ENCODE peak calls at places on chromosomes 12 and 14, in five cellular contexts. One of them, this sample, is unnamed.

GRCh38 chr14:75280831-75281690 is 2.4 kb downstream of the FOS start:
- DNase-seq in GM04504: peak; percentile 17
- DNase-seq in neural crest cell: no peak
- DNase-seq in MM.1S: no peak
- DNase-seq in anterior cingulate cortex: no peak
- DNase-seq in this sample: no peak

GRCh38 chr14:76958020-76958965 is 70.2 kb downstream of the IRF2BPL start:
- DNase-seq in GM04504: no peak
- DNase-seq in neural crest cell: no peak
- DNase-seq in MM.1S: no peak
- DNase-seq in anterior cingulate cortex: no peak
- DNase-seq in this sample: no peak

GRCh38 chr14:81172881-81173280 is 47.9 kb downstream of the GTF2A1 start:
- DNase-seq in GM04504: no peak
- DNase-seq in neural crest cell: no peak
- DNase-seq in MM.1S: no peak
- DNase-seq in anterior cingulate cortex: no peak
- DNase-seq in this sample: no peak

GRCh38 chr12:57240926-57241555 is 9.9 kb downstream of the STAC3 start:
- DNase-seq in GM04504: no peak
- DNase-seq in neural crest cell: no peak
- DNase-seq in MM.1S: no peak
- DNase-seq in anterior cingulate cortex: no peak
- DNase-seq in this sample: no peak

GRCh38 chr12:89353188-89353822 is 1.0 kb upstream of the DUSP6 start:
- DNase-seq in GM04504: peak; percentile 31
- DNase-seq in neural crest cell: peak; percentile 80
- DNase-seq in MM.1S: peak; percentile 55
- DNase-seq in anterior cingulate cortex: peak; percentile 63
- DNase-seq in this sample: no peak

GRCh38 chr14:27605298-27605697 is 1007.5 kb upstream of the NOVA1 start:
- DNase-seq in GM04504: no peak
- DNase-seq in neural crest cell: no peak
- DNase-seq in MM.1S: no peak
- DNase-seq in anterior cingulate cortex: no peak
- DNase-seq in this sample: no peak

GRCh38 chr12:94304012-94304411 is 155.6 kb downstream of the PLXNC1 start:
- DNase-seq in GM04504: no peak
- DNase-seq in neural crest cell: no peak
- DNase-seq in MM.1S: no peak
- DNase-seq in anterior cingulate cortex: no peak
- DNase-seq in this sample: no peak

GRCh38 chr12:62291888-62292760 is 31.9 kb downstream of the USP15 start:
- DNase-seq in GM04504: no peak
- DNase-seq in neural crest cell: no peak
- DNase-seq in MM.1S: no peak
- DNase-seq in anterior cingulate cortex: no peak
- DNase-seq in this sample: no peak

GRCh38 chr14:65206448-65207096 is 104.3 kb upstream of the MAX start:
- DNase-seq in GM04504: no peak
- DNase-seq in neural crest cell: no peak
- DNase-seq in MM.1S: peak; percentile 67
- DNase-seq in anterior cingulate cortex: no peak
- DNase-seq in this sample: no peak

GRCh38 chr14:23478109-23478698 is 8.7 kb downstream of the NGDN start:
- DNase-seq in GM04504: peak; percentile 28
- DNase-seq in neural crest cell: peak; percentile 54
- DNase-seq in MM.1S: peak; percentile 49
- DNase-seq in anterior cingulate cortex: peak; percentile 7
- DNase-seq in this sample: peak; percentile 25

This sample was measured in keratinocyte.